ENCODE peak calls at places on chromosomes 6 and 20, in ten cellular contexts. Q, U, A, B, O, G, F, J, L and D are unnamed samples.

GRCh38 chr6:71404145-71404966 is 115.7 kb downstream of the OGFRL1 start:
- DNase-seq in A (no peak), F (no peak), G (no peak), L (no peak), Q (no peak), B (no peak), O (peak), U (peak), J (no peak), D (no peak)

GRCh38 chr6:161095916-161096315 is 104.3 kb downstream of the MAP3K4 start:
- DNase-seq in F (no peak), B (no peak), U (no peak), A (no peak), L (no peak), G (no peak), J (no peak), O (no peak), Q (no peak), D (no peak)

GRCh38 chr6:148429423-148429822 is 86.8 kb downstream of the SASH1 start:
- DNase-seq in O (no peak), A (no peak), Q (no peak), L (no peak), B (no peak), U (no peak), J (no peak), G (no peak), F (no peak), D (no peak)

GRCh38 chr6:69705954-69706353 is 90.9 kb downstream of the LMBRD1 start:
- DNase-seq in O (no peak), B (no peak), U (peak), A (no peak), L (no peak), Q (no peak), F (no peak), J (no peak), G (no peak), D (no peak)

GRCh38 chr6:3609388-3609787 is 142.1 kb downstream of the PXDC1 start:
- DNase-seq in O (no peak), F (no peak), J (no peak), A (no peak), B (no peak), Q (no peak), U (no peak), G (no peak), L (no peak), D (peak)

GRCh38 chr6:158323561-158323958 is 11.3 kb downstream of the TULP4 start:
- DNase-seq in B (no peak), J (no peak), F (no peak), L (no peak), A (no peak), G (no peak), Q (no peak), O (no peak), U (no peak), D (no peak)

GRCh38 chr6:166949533-166950442 is 6.6 kb downstream of the RNASET2 start:
- DNase-seq in U (peak), G (no peak), O (no peak), Q (no peak), L (no peak), B (peak), F (no peak), J (no peak), A (no peak), D (no peak)

GRCh38 chr6:161918154-161918553 is 644.3 kb upstream of the AGPAT4 start:
- DNase-seq in O (no peak), L (no peak), U (no peak), G (no peak), F (no peak), B (no peak), A (no peak), Q (no peak), J (no peak), D (no peak)

GRCh38 chr6:113326781-113327180 is 530.4 kb upstream of the MARCKS start:
- DNase-seq in B (no peak), O (no peak), F (no peak), J (no peak), L (no peak), Q (no peak), U (no peak), A (no peak), G (no peak), D (no peak)

GRCh38 chr20:10710995-10711775 is 37.4 kb upstream of the JAG1 start:
- DNase-seq in L (no peak), O (no peak), B (no peak), F (no peak), U (no peak), A (no peak), J (no peak), Q (no peak), G (peak), D (no peak)

GRCh38 chr6:137105375-137105774 is 60.6 kb upstream of the IL20RA start:
- DNase-seq in B (no peak), G (no peak), A (no peak), U (peak), O (no peak), L (no peak), Q (no peak), F (peak), J (no peak), D (no peak)

GRCh38 chr6:160089534-160089897 is 32.1 kb upstream of the SLC22A1 start:
- DNase-seq in G (no peak), O (no peak), A (no peak), Q (no peak), F (no peak), L (no peak), J (no peak), U (no peak), B (no peak), D (peak)

GRCh38 chr20:11880694-11881093 is 37.0 kb upstream of the BTBD3 start:
- DNase-seq in F (no peak), A (no peak), Q (no peak), U (no peak), O (no peak), J (no peak), G (no peak), B (no peak), L (no peak), D (no peak)

GRCh38 chr20:55424446-55424845 is 580.9 kb downstream of the CBLN4 start:
- DNase-seq in Q (no peak), G (no peak), A (no peak), O (no peak), F (no peak), L (no peak), B (no peak), J (no peak), U (no peak), D (no peak)

GRCh38 chr6:24987439-24987838 is 51.7 kb upstream of the RIPOR2 start:
- DNase-seq in Q (no peak), G (no peak), L (no peak), B (no peak), F (no peak), O (no peak), U (no peak), A (no peak), J (no peak), D (no peak)

GRCh38 chr6:109687271-109687721 is 3.7 kb downstream of the AK9 start:
- DNase-seq in O (peak), G (no peak), L (no peak), A (peak), J (no peak), B (no peak), F (no peak), Q (no peak), U (no peak), D (no peak)

GRCh38 chr6:30932665-30933365 is 845 bp upstream of the SFTA2 start:
- DNase-seq in A (no peak), J (no peak), L (no peak), B (no peak), Q (no peak), G (no peak), F (no peak), U (no peak), O (no peak), D (no peak)

GRCh38 chr6:144262470-144263369 is 22.4 kb upstream of the UTRN start:
- DNase-seq in U (no peak), O (no peak), B (peak), G (no peak), J (no peak), Q (peak), L (no peak), F (peak), A (no peak), D (no peak)

GRCh38 chr6:134170844-134171243 is 118.4 kb upstream of the SLC2A12 start:
- DNase-seq in F (no peak), Q (no peak), A (no peak), J (no peak), L (no peak), O (peak), G (no peak), U (no peak), B (no peak), D (no peak)

GRCh38 chr6:34468378-34468892 is 2.6 kb downstream of the PACSIN1 start:
- DNase-seq in A (no peak), U (no peak), O (no peak), B (no peak), F (no peak), Q (no peak), J (no peak), L (no peak), G (no peak), D (no peak)

GRCh38 chr6:43909474-43910148 is 139.6 kb downstream of the VEGFA start:
- DNase-seq in Q (no peak), J (no peak), B (no peak), L (no peak), O (no peak), F (no peak), U (no peak), G (no peak), A (no peak), D (no peak)

GRCh38 chr20:34461779-34462087 is 54.5 kb upstream of the DYNLRB1 start:
- DNase-seq in J (no peak), L (no peak), A (no peak), F (no peak), B (no peak), O (no peak), U (no peak), G (no peak), Q (no peak), D (no peak)

GRCh38 chr20:22353586-22353985 is 230.8 kb downstream of the FOXA2 start:
- DNase-seq in J (no peak), L (no peak), G (no peak), B (no peak), Q (no peak), U (no peak), F (no peak), O (no peak), A (no peak), D (no peak)

GRCh38 chr6:21840428-21840827 is 246.9 kb downstream of the SOX4 start:
- DNase-seq in B (no peak), G (no peak), J (no peak), U (no peak), A (no peak), Q (no peak), O (peak), F (no peak), L (no peak), D (no peak)

GRCh38 chr20:36114707-36115106 is 39.8 kb upstream of the EPB41L1 start:
- DNase-seq in U (no peak), A (no peak), L (no peak), Q (no peak), B (no peak), F (no peak), J (no peak), G (no peak), O (no peak), D (no peak)

GRCh38 chr6:170583736-170584180 is 679 bp downstream of the PDCD2 start:
- DNase-seq in L (no peak), J (no peak), Q (no peak), O (peak), U (no peak), B (no peak), A (no peak), G (no peak), F (no peak), D (no peak)

GRCh38 chr6:42714098-42714761 is 8.2 kb downstream of the PRPH2 start:
- DNase-seq in G (no peak), O (peak), F (no peak), U (no peak), A (no peak), Q (no peak), B (no peak), L (no peak), J (no peak), D (no peak)

GRCh38 chr6:30071081-30071818 is 4.3 kb downstream of the PPP1R11 start:
- DNase-seq in B (peak), J (no peak), U (peak), Q (no peak), G (no peak), L (peak), F (no peak), A (no peak), O (peak), D (no peak)

GRCh38 chr20:22805219-22805618 is 220.8 kb upstream of the FOXA2 start:
- DNase-seq in A (no peak), Q (no peak), J (no peak), G (no peak), F (no peak), B (peak), L (no peak), U (peak), O (peak), D (no peak)

GRCh38 chr6:165846123-165846966 is 183.3 kb upstream of the PDE10A start:
- DNase-seq in U (no peak), J (no peak), G (no peak), L (no peak), Q (no peak), O (peak), F (no peak), A (no peak), B (no peak), D (peak)

GRCh38 chr6:47924001-47924400 is 142.2 kb downstream of the OPN5 start:
- DNase-seq in J (no peak), G (no peak), O (no peak), L (no peak), Q (no peak), U (no peak), A (no peak), F (no peak), B (no peak), D (no peak)

GRCh38 chr20:31594558-31595379 is 10.3 kb upstream of the ID1 start:
- DNase-seq in J (no peak), B (peak), L (no peak), G (no peak), Q (no peak), A (no peak), F (no peak), O (no peak), U (peak), D (no peak)

GRCh38 chr6:704037-704436 is 11.1 kb upstream of the EXOC2 start:
- DNase-seq in L (no peak), U (no peak), F (no peak), A (no peak), B (no peak), Q (no peak), J (no peak), G (no peak), O (no peak), D (no peak)

GRCh38 chr20:4154958-4155411 is 139.6 kb upstream of the RNF24 start:
- DNase-seq in F (no peak), G (no peak), U (no peak), B (no peak), Q (no peak), L (no peak), O (no peak), J (no peak), A (no peak), D (no peak)

GRCh38 chr6:163716690-163717089 is 302.2 kb downstream of the QKI start:
- DNase-seq in J (no peak), A (no peak), G (no peak), O (no peak), Q (no peak), B (no peak), F (no peak), U (no peak), L (no peak), D (no peak)

GRCh38 chr20:1280421-1281102 is 14.5 kb downstream of the SNPH start:
- DNase-seq in J (no peak), F (no peak), O (no peak), A (no peak), G (no peak), L (no peak), B (no peak), Q (no peak), U (no peak), D (peak)

GRCh38 chr20:4898282-4898681 is 103.0 kb downstream of the SLC23A2 start:
- DNase-seq in L (no peak), G (no peak), J (no peak), A (peak), O (peak), F (no peak), B (no peak), U (no peak), Q (no peak), D (no peak)

GRCh38 chr6:117619178-117619577 is 16.9 kb upstream of the GOPC start:
- DNase-seq in F (no peak), U (no peak), B (no peak), G (no peak), A (no peak), Q (no peak), J (no peak), O (no peak), L (no peak), D (no peak)